ENCODE peak calls at places on chromosomes 12 and 14, in nine cellular contexts. U is HFF-Myc, M is vagina, Y is IMR-90, E is colonic mucosa, Z is tibial artery, R is uterus, T is lung, N is fibroblast of mammary gland. G is an unnamed sample.

GRCh38 chr12:13095266-13095995 is 8.0 kb downstream of the GSG1 start:
- DNase-seq in U (no peak), M (no peak), Y (no peak), E (no peak), Z (no peak), R (no peak), T (no peak), N (no peak), G (no peak)

GRCh38 chr14:100739306-100739705 is 12.6 kb downstream of the DLK1 start:
- DNase-seq in U (no peak), M (no peak), Y (no peak), E (no peak), Z (no peak), R (no peak), T (no peak), N (no peak), G (no peak)

GRCh38 chr12:121494093-121494787 is 86.6 kb downstream of the KDM2B start:
- DNase-seq in U (peak; percentile 10), M (no peak), Y (peak; percentile 33), E (peak; percentile 43), Z (no peak), R (peak; percentile 27), T (peak; percentile 38), N (peak; percentile 45), G (peak; percentile 27)

GRCh38 chr12:29591140-29592020 is 93.9 kb upstream of the OVCH1 start:
- DNase-seq in U (no peak), M (no peak), Y (peak; percentile 24), E (no peak), Z (no peak), R (no peak), T (no peak), N (peak; percentile 69), G (peak; percentile 9)

GRCh38 chr12:58871557-58871956 is 48.7 kb downstream of the LRIG3 start:
- DNase-seq in U (no peak), M (no peak), Y (no peak), E (no peak), Z (no peak), R (no peak), T (no peak), N (peak; percentile 55), G (peak; percentile 63)

GRCh38 chr12:6614513-6615177 is 7.5 kb upstream of the CHD4 start:
- DNase-seq in U (no peak), M (no peak), Y (no peak), E (peak; percentile 61), Z (no peak), R (no peak), T (no peak), N (no peak), G (no peak)

GRCh38 chr14:80356413-80356812 is 145.1 kb upstream of the DIO2 start:
- DNase-seq in U (no peak), M (no peak), Y (peak; percentile 40), E (no peak), Z (no peak), R (no peak), T (no peak), N (peak; percentile 25), G (no peak)

GRCh38 chr12:131618303-131618658 is 92.6 kb upstream of the SFSWAP start:
- DNase-seq in U (no peak), M (no peak), Y (no peak), E (no peak), Z (no peak), R (no peak), T (no peak), N (no peak), G (no peak)

GRCh38 chr12:105445261-105446015 is 114.9 kb downstream of the C12orf75 start:
- DNase-seq in U (no peak), M (no peak), Y (peak; percentile 31), E (no peak), Z (no peak), R (no peak), T (no peak), N (no peak), G (peak; percentile 77)

GRCh38 chr14:61706096-61706690 is 10.9 kb downstream of the HIF1A start:
- DNase-seq in U (no peak), M (no peak), Y (no peak), E (no peak), Z (no peak), R (no peak), T (no peak), N (no peak), G (no peak)

GRCh38 chr14:105900398-105901160 is 374.2 kb downstream of the TMEM121 start:
- DNase-seq in U (no peak), M (no peak), Y (no peak), E (no peak), Z (no peak), R (no peak), T (no peak), N (no peak), G (no peak)

GRCh38 chr12:42492267-42492666 is 97.3 kb downstream of the PRICKLE1 start:
- DNase-seq in U (no peak), M (no peak), Y (no peak), E (no peak), Z (no peak), R (no peak), T (no peak), N (no peak), G (no peak)

GRCh38 chr14:103742499-103743255 is 27.1 kb downstream of the ZFYVE21 start:
- DNase-seq in U (no peak), M (no peak), Y (no peak), E (no peak), Z (no peak), R (no peak), T (no peak), N (no peak), G (no peak)

GRCh38 chr14:69451941-69452340 is 32.6 kb upstream of the PLEKHD1 start:
- DNase-seq in U (no peak), M (no peak), Y (no peak), E (no peak), Z (no peak), R (no peak), T (no peak), N (no peak), G (no peak)

GRCh38 chr14:39841088-39841487 is 408.9 kb upstream of the FBXO33 start:
- DNase-seq in U (no peak), M (no peak), Y (no peak), E (no peak), Z (no peak), R (no peak), T (no peak), N (peak; percentile 52), G (no peak)

GRCh38 chr12:104748790-104749189 is 209.3 kb downstream of the SLC41A2 start:
- DNase-seq in U (no peak), M (no peak), Y (peak; percentile 60), E (no peak), Z (peak; percentile 41), R (peak; percentile 31), T (no peak), N (peak; percentile 53), G (peak; percentile 7)

GRCh38 chr12:72574138-72574537 is 302.0 kb downstream of the TRHDE start:
- DNase-seq in U (peak; percentile 63), M (no peak), Y (peak; percentile 12), E (no peak), Z (no peak), R (no peak), T (no peak), N (no peak), G (no peak)

DNA sequence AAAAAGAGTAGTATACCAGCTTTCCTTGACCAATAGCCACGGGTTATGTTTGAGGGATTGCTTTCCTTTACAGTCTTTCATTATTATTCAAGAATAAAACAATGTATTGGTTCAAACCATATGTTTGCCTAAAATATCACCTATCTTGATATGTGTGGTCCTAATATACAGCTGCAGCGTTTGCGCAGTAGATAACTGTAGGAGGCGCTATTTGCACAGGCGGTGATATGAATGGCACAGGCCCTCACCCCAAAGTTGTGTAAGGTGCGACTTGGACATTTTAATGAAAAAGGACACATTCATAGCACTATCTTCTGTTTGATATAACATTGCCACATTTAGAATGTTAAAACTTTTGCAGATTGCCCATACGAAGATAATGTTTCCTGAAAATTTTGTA is 298.4 kb downstream of the TRHDE start:
- DNase-seq in U (no peak), M (no peak), Y (no peak), E (no peak), Z (peak; percentile 27), R (no peak), T (no peak), N (no peak), G (no peak)
- TF ChIP-seq CTCF in U (peak; percentile 32), M (no peak), Y (no peak), E (no peak), Z (no peak), R (no peak), T (no peak), N (no peak), G (no peak)

GRCh38 chr12:27081668-27082091 is 698 bp downstream of the C12orf71 start:
- DNase-seq in U (no peak), M (no peak), Y (peak; percentile 15), E (no peak), Z (no peak), R (no peak), T (no peak), N (peak; percentile 49), G (peak; percentile 29)

GRCh38 chr12:27085654-27086053 is 3.3 kb upstream of the C12orf71 start:
- DNase-seq in U (no peak), M (no peak), Y (no peak), E (no peak), Z (no peak), R (no peak), T (no peak), N (no peak), G (no peak)

DNA sequence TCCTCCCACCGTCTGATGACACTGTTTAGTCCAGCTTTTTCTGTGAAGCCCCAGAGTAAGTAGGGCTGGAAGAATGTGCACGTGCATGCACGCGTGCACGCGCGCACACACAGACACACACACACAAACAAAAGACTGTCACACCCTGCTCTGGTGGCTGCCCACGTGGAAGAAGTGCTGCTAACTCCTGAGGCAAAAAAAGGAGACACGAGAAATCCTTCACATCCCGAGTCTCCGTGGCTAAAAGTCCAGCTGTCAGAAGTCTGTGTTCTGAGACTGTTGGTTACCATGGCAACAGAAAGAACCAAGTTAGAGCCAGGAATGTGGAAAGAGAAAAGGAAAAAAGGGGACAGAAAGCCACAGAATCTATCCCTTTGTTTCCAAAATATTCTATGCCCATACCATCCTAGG is 1.5 kb upstream of the C12orf71 start:
- DNase-seq in U (peak; percentile 30), M (no peak), Y (peak; percentile 71), E (no peak), Z (peak; percentile 25), R (no peak), T (no peak), N (peak; percentile 59), G (peak; percentile 71)
- H3K4me3 ChIP-seq in U (no peak overlapping the region), M (no peak overlapping the region), Y (peak overlapping the region; percentile 20), E (no peak overlapping the region), Z (no peak overlapping the region), R (no peak overlapping the region), T (no peak overlapping the region), N (peak overlapping the region; percentile 15), G (peak overlapping the region; percentile 30)

DNA sequence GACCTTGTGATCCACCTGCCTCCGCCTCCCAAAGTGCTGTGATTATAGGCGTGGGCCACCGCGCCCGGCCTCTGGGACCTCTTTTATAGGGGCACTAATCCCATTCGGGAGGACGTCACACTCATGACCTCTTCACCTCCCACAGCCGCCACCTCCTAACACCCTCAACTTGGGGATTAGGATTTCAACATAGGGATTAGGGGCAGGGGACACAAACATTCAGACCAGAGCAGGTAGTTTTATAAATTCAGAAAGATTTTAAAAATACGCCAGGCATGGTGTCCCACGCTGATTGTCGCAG is 49.4 kb downstream of the TPCN1 start:
- DNase-seq in U (no peak), M (no peak), Y (no peak), E (no peak), Z (no peak), R (no peak), T (no peak), N (no peak), G (no peak)
- TF ChIP-seq CTCF in U (no peak), M (no peak), Y (no peak), E (no peak), Z (no peak), R (no peak), T (no peak), N (no peak), G (no peak)

GRCh38 chr12:67526129-67526528 is 122.4 kb upstream of the DYRK2 start:
- DNase-seq in U (no peak), M (no peak), Y (no peak), E (no peak), Z (no peak), R (no peak), T (no peak), N (no peak), G (no peak)
- H3K4me3 ChIP-seq in U (no peak overlapping the region), M (no peak overlapping the region), Y (no peak overlapping the region), E (no peak overlapping the region), Z (no peak overlapping the region), R (no peak overlapping the region), T (no peak overlapping the region), N (no peak overlapping the region), G (no peak overlapping the region)

G was measured in AG10803.